ENCODE peak calls at places on chromosomes 11 and 22, in four cellular contexts. S, N, X and P are unnamed samples. For H3K27me3, the result is how much of the 10 kb centered on the place peaks cover.

GRCh38 chr11:34721646-34722045 is 100.8 kb downstream of the EHF start:
- DNase-seq in X (no peak), S (no peak), N (no peak), P (no peak)

GRCh38 chr11:75339685-75340409 is 11.6 kb downstream of the ARRB1 start:
- DNase-seq in S (peak), X (no peak), N (no peak), P (no peak)

GRCh38 chr11:34447044-34447443 is 8.3 kb downstream of the CAT start:
- DNase-seq in X (no peak), S (no peak), N (no peak), P (no peak)

GRCh38 chr11:88280673-88281316 is 56.7 kb downstream of the CTSC start:
- DNase-seq in X (no peak), N (no peak), S (no peak), P (no peak)

GRCh38 chr11:68312117-68312779 is at the start of gene LRP5:
- DNase-seq in S (no peak), N (no peak), X (peak), P (no peak)

GRCh38 chr11:130522284-130522961 is 74.0 kb downstream of the ADAMTS15 start:
- DNase-seq in S (peak), N (no peak), X (peak), P (peak)

GRCh38 chr11:79461144-79461543 is 20.3 kb upstream of the TENM4 start:
- DNase-seq in X (no peak), S (no peak), N (no peak), P (no peak)

GRCh38 chr22:23215294-23216204 is 35.2 kb downstream of the BCR start:
- DNase-seq in S (no peak), N (no peak), X (no peak), P (peak)

GRCh38 chr11:92286718-92287117 is 62.1 kb downstream of the FAT3 start:
- DNase-seq in N (no peak), X (no peak), S (no peak), P (no peak)

GRCh38 chr11:122246885-122247284 is 130.9 kb upstream of the BLID start:
- DNase-seq in S (no peak), X (no peak), N (no peak), P (no peak)

GRCh38 chr22:47292546-47293320 is 530.3 kb downstream of the TBC1D22A start:
- DNase-seq in N (no peak), S (no peak), X (peak), P (no peak)

GRCh38 chr11:20453657-20454316 is 66.3 kb downstream of the PRMT3 start:
- DNase-seq in X (no peak), S (no peak), N (no peak), P (no peak)

GRCh38 chr11:95716266-95716665 is 73.3 kb downstream of the FAM76B start:
- DNase-seq in N (no peak), X (no peak), S (no peak), P (no peak)

GRCh38 chr22:23529166-23530103 is 50.7 kb downstream of the IGLL1 start:
- DNase-seq in N (no peak), X (no peak), S (no peak), P (no peak)

GRCh38 chr11:74084796-74085541 is 76.1 kb upstream of the UCP3 start:
- DNase-seq in S (no peak), N (no peak), X (no peak), P (no peak)

GRCh38 chr22:39421691-39422090 is 22.1 kb downstream of the TAB1 start:
- DNase-seq in X (no peak), N (no peak), S (no peak), P (no peak)

GRCh38 chr22:26975381-26975780 is 318.0 kb downstream of the MIAT start:
- DNase-seq in S (no peak), N (no peak), X (no peak), P (no peak)

GRCh38 chr11:83725718-83726117 is 439.6 kb upstream of the CCDC90B start:
- DNase-seq in S (no peak), N (no peak), X (no peak), P (no peak)

GRCh38 chr11:76382209-76382608 is 1.1 kb downstream of the GVQW3 start:
- DNase-seq in X (no peak), N (no peak), S (no peak), P (no peak)

GRCh38 chr11:109939176-109939810 is 153.9 kb upstream of the ZC3H12C start:
- DNase-seq in X (peak), N (no peak), S (peak), P (peak)

GRCh38 chr11:75522645-75523044 is 3.1 kb downstream of the GDPD5 start:
- DNase-seq in X (no peak), N (no peak), S (no peak), P (no peak)

GRCh38 chr11:61306221-61306620 is 11.1 kb upstream of the VWCE start:
- DNase-seq in N (no peak), X (no peak), S (no peak), P (no peak)

GRCh38 chr11:104967493-104968364 is 645 bp downstream of the CASP4 start:
- DNase-seq in S (no peak), X (no peak), N (no peak), P (no peak)

GRCh38 chr11:71936825-71937224 is 8.0 kb downstream of the RNF121 start:
- DNase-seq in N (no peak), S (no peak), X (no peak), P (no peak)

GRCh38 chr11:64285885-64286800 is 495 bp downstream of the GPR137 start:
- DNase-seq in X (peak), S (no peak), N (no peak), P (no peak)

GRCh38 chr22:23306438-23306921 is 126.2 kb downstream of the BCR start:
- DNase-seq in X (no peak), N (no peak), S (no peak), P (no peak)

GRCh38 chr11:44221992-44222391 is 87.9 kb downstream of the ALX4 start:
- DNase-seq in N (no peak), X (no peak), S (no peak), P (no peak)

GRCh38 chr11:60985991-60986915 is 14.8 kb downstream of the CD6 start:
- DNase-seq in N (peak), X (no peak), S (peak), P (peak)

GRCh38 chr11:121366970-121367369 is 74.4 kb downstream of the SC5D start:
- DNase-seq in S (no peak), X (peak), N (no peak), P (no peak)

GRCh38 chr22:34992672-34993071 is 73.3 kb upstream of the ISX start:
- DNase-seq in N (no peak), X (no peak), S (no peak), P (no peak)

GRCh38 chr11:65716294-65716693 is 4.2 kb downstream of the KAT5 start:
- DNase-seq in N (no peak), S (no peak), X (no peak), P (no peak)

GRCh38 chr11:44637477-44637876 is 72.0 kb downstream of the CD82 start:
- DNase-seq in N (no peak), X (no peak), S (no peak), P (no peak)

GRCh38 chr11:83685730-83686129 is 399.6 kb upstream of the CCDC90B start:
- DNase-seq in S (no peak), N (no peak), X (no peak), P (no peak)

GRCh38 chr22:26589845-26590524 is at the start of gene TPST2:
- DNase-seq in S (peak), N (peak), X (peak), P (peak)

GRCh38 chr11:128508785-128509518 is 78.4 kb downstream of the ETS1 start:
- DNase-seq in N (no peak), X (no peak), S (no peak), P (no peak)

GRCh38 chr11:71198141-71198822 is 54.1 kb downstream of the SHANK2 start:
- DNase-seq in S (no peak), X (no peak), N (no peak), P (no peak)

GRCh38 chr11:104946907-104947306 is 21.5 kb downstream of the CASP4 start:
- DNase-seq in N (no peak), X (peak), S (peak), P (no peak)

GRCh38 chr11:69305885-69306540 is 12.1 kb downstream of the MYEOV start:
- DNase-seq in N (no peak), X (no peak), S (no peak), P (no peak)

GRCh38 chr11:111253131-111253530 is 7.6 kb downstream of the POU2AF2 start:
- DNase-seq in S (no peak), N (no peak), X (no peak), P (no peak)
- H3K27me3 ChIP-seq in S (under half), N (under half), X (under half), P (under half)

GRCh38 chr22:45930324-45930723 is 46.6 kb downstream of the WNT7B start:
- DNase-seq in N (no peak), S (no peak), X (no peak), P (no peak)

GRCh38 chr22:45931042-45931441 is 45.9 kb downstream of the WNT7B start:
- DNase-seq in N (no peak), S (no peak), X (no peak), P (no peak)

GRCh38 chr22:45934168-45934564 is 42.8 kb downstream of the WNT7B start:
- DNase-seq in N (no peak), S (no peak), X (no peak), P (no peak)

GRCh38 chr22:45933503-45934167 is 43.3 kb downstream of the WNT7B start:
- DNase-seq in S (no peak), X (no peak), N (no peak), P (no peak)

DNA sequence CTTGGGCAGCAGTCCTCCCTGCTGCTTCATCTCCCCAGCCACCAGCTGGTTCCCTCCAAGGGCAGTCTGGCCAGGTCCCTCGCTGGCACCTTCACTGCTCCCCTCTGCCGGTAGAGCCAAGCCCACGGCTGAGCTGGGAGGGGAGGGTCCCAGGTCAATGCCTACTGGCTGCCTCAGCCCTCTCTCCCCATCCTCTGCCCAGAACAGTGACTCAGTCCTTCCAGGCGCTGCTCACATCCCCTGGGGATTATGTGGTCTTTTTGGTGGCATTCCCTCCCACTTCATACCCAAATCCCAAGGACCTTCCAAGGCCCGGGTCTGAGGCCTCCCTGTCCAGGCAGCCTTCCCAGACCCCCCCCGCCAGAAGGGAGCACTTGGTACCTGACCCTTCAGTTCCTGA is 44.9 kb downstream of the WNT7B start:
- DNase-seq in X (no peak), N (no peak), S (no peak), P (no peak)
- H3K27me3 ChIP-seq in X (half or more), N (under half), S (under half), P (under half)

GRCh38 chr11:117445097-117445658 is 117.5 kb downstream of the CEP164 start:
- DNase-seq in N (no peak), X (no peak), S (no peak), P (no peak)
- H3K27me3 ChIP-seq in N (under half), X (under half), S (under half), P (under half)

GRCh38 chr22:48753381-48753730 is 1074.3 kb downstream of the BRD1 start:
- DNase-seq in N (no peak), X (no peak), S (no peak), P (peak)

GRCh38 chr22:48754611-48755331 is 1072.9 kb downstream of the BRD1 start:
- DNase-seq in N (no peak), X (no peak), S (peak), P (peak)

GRCh38 chr22:48756146-48757111 is 1071.2 kb downstream of the BRD1 start:
- DNase-seq in S (peak), N (no peak), X (no peak), P (peak)

GRCh38 chr22:48753752-48754517 is 1073.7 kb downstream of the BRD1 start:
- DNase-seq in N (no peak), X (no peak), S (peak), P (peak)

GRCh38 chr22:48755332-48755949 is 1072.2 kb downstream of the BRD1 start:
- DNase-seq in N (no peak), S (peak), X (no peak), P (peak)
- H3K27me3 ChIP-seq in N (under half), S (under half), X (under half), P (under half)

DNA sequence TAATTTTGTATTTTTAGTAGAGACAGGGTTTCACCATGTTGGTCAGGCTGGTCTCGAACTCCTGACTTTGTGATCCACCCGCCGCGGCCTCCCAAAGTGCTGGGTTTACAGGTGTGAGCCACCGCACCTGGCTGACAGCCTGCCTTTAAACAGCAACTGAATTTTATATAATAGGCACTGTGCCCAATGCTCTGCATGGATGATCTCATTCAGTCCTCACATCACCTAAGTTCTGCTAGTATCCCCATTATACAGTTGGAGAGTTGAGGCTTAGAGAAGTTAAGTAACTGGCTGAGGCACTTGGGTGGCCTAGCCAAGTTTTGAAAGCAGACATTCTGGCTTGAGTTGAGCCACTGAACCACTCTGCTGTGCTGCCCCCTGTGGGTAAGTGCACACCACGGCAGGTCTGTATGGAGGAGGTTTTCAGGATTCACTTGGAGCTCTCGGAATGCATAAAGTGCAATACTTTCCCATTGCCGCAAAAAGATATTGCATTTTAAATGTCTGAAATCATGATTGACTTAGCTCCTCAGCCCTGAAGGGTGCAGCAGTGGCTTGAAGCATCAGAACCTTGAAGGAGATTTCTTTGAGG is 112.4 kb downstream of the LDLRAD3 start:
- DNase-seq in X (peak), S (peak), N (no peak), P (no peak)
- H3K27me3 ChIP-seq in X (under half), S (under half), N (under half), P (under half)

GRCh38 chr11:17488563-17488962 is 11.9 kb upstream of the ABCC8 start:
- DNase-seq in S (no peak), N (no peak), X (no peak), P (no peak)
- H3K27me3 ChIP-seq in S (under half), N (under half), X (under half), P (under half)

GRCh38 chr11:106011481-106011880 is 10.6 kb downstream of the MSANTD4 start:
- DNase-seq in N (no peak), X (no peak), S (no peak), P (no peak)
- H3K27me3 ChIP-seq in N (under half), X (under half), S (under half), P (under half)

GRCh38 chr11:118167253-118167652 is 9.2 kb downstream of the SCN2B start:
- DNase-seq in N (no peak), X (no peak), S (no peak), P (no peak)
- H3K27me3 ChIP-seq in N (under half), X (under half), S (under half), P (under half)

GRCh38 chr22:22178992-22179391 is 65.6 kb upstream of the VPREB1 start:
- DNase-seq in N (no peak), S (no peak), X (no peak), P (no peak)

GRCh38 chr22:22179858-22180257 is 64.7 kb upstream of the VPREB1 start:
- DNase-seq in S (no peak), X (no peak), N (no peak), P (no peak)

GRCh38 chr22:22176929-22177616 is 67.5 kb upstream of the VPREB1 start:
- DNase-seq in S (no peak), N (no peak), X (no peak), P (no peak)

GRCh38 chr22:22180738-22181514 is 63.7 kb upstream of the VPREB1 start:
- DNase-seq in S (no peak), N (no peak), X (no peak), P (no peak)

DNA sequence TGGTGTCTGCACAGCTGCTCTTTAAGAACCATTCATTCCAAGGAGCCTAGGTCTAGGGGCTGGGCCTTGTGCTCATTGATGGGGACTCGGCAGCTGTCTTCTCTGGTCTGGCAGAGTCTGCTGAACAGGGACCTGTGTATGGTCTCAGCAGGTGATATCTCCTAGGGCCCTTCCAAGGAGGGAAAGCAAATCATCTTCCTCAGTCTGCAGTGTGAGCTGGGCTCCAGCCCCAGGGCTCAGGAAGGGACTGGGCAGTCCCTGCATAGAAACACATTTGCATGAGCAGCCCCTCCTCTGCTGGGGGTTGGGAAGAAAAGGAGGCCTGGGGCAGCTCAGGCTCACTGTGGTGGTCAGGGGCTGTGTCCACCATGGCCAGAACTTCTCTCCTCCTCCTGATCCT is 66.0 kb upstream of the VPREB1 start:
- DNase-seq in X (no peak), S (no peak), N (no peak), P (no peak)
- H3K27me3 ChIP-seq in X (under half), S (under half), N (under half), P (under half)